ENCODE peak calls at places on chromosomes 6 and 20, in six cellular contexts. E, Q, D, K, F and C are unnamed samples.

GRCh38 chr6:48774276-48774675 is 663.3 kb upstream of the PTCHD4 start:
- DNase-seq in D (no peak), K (no peak), Q (no peak), F (no peak), E (no peak), C (no peak)

GRCh38 chr20:44138859-44139258 is 48.1 kb downstream of the JPH2 start:
- DNase-seq in Q (no peak), D (no peak), E (no peak), K (no peak), F (no peak), C (no peak)

GRCh38 chr20:48697845-48698491 is 129.8 kb downstream of the PREX1 start:
- DNase-seq in Q (peak; percentile 51), E (peak; percentile 17), D (peak; percentile 76), K (no peak), F (peak; percentile 72), C (peak; percentile 71)

GRCh38 chr6:35581633-35582032 is 68.9 kb upstream of the TULP1 start:
- DNase-seq in Q (no peak), K (no peak), D (no peak), E (no peak), F (no peak), C (no peak)

GRCh38 chr6:68677119-68677518 is 42.0 kb downstream of the ADGRB3 start:
- DNase-seq in K (no peak), F (no peak), Q (no peak), D (no peak), E (no peak), C (no peak)

GRCh38 chr6:7003041-7003440 is 104.7 kb upstream of the RREB1 start:
- DNase-seq in Q (no peak), K (no peak), D (no peak), E (no peak), F (peak; percentile 6), C (no peak)

GRCh38 chr6:13009465-13009864 is 292.9 kb downstream of the PHACTR1 start:
- DNase-seq in E (no peak), F (no peak), Q (no peak), K (no peak), D (no peak), C (no peak)

GRCh38 chr20:22333885-22334545 is 250.4 kb downstream of the FOXA2 start:
- DNase-seq in K (peak; percentile 38), E (no peak), D (peak; percentile 65), F (no peak), Q (peak; percentile 52), C (peak; percentile 42)

GRCh38 chr20:31943052-31943471 is 8.8 kb downstream of the PDRG1 start:
- DNase-seq in Q (no peak), K (no peak), D (no peak), E (no peak), F (no peak), C (peak; percentile 40)

GRCh38 chr6:49463612-49463967 is 420 bp downstream of the CENPQ start:
- DNase-seq in F (no peak), Q (no peak), K (no peak), E (no peak), D (no peak), C (no peak)

GRCh38 chr20:59629141-59630045 is 25.1 kb downstream of the PHACTR3 start:
- DNase-seq in Q (no peak), K (no peak), F (no peak), D (no peak), E (no peak), C (no peak)

GRCh38 chr20:56955673-56956072 is 310.8 kb downstream of the BMP7 start:
- DNase-seq in D (no peak), K (no peak), E (no peak), F (no peak), Q (no peak), C (no peak)

GRCh38 chr6:148559848-148560433 is 186.9 kb upstream of the UST start:
- DNase-seq in K (peak; percentile 26), D (peak; percentile 84), E (no peak), Q (peak; percentile 74), F (peak; percentile 94), C (peak; percentile 56)

GRCh38 chr6:156994215-156995076 is 217.3 kb downstream of the ARID1B start:
- DNase-seq in K (no peak), Q (no peak), D (no peak), E (no peak), F (no peak), C (peak; percentile 19)

GRCh38 chr6:149723771-149724417 is 6.0 kb upstream of the LATS1 start:
- DNase-seq in F (peak; percentile 51), K (peak; percentile 60), Q (peak; percentile 60), E (no peak), D (peak; percentile 53), C (peak; percentile 36)

GRCh38 chr20:60977896-60978295 is 274.2 kb upstream of the CDH4 start:
- DNase-seq in E (no peak), F (no peak), D (no peak), Q (no peak), K (no peak), C (no peak)

GRCh38 chr20:45971425-45971674 is 653 bp downstream of the ZNF335 start:
- DNase-seq in E (no peak), K (no peak), Q (no peak), F (no peak), D (no peak), C (peak; percentile 36)

GRCh38 chr6:9039258-9039657 is 603.9 kb upstream of the SLC35B3 start:
- DNase-seq in D (no peak), Q (no peak), E (no peak), K (no peak), F (no peak), C (no peak)

GRCh38 chr20:57294558-57294957 is 28.1 kb upstream of the BMP7 start:
- DNase-seq in K (no peak), D (no peak), F (no peak), E (no peak), Q (no peak), C (no peak)

GRCh38 chr20:855466-856360 is 22.2 kb downstream of the FAM110A start:
- DNase-seq in F (no peak), Q (no peak), K (no peak), E (no peak), D (no peak), C (no peak)

GRCh38 chr6:159578629-159579028 is 114.4 kb downstream of the SOD2 start:
- DNase-seq in Q (no peak), K (no peak), F (no peak), D (no peak), E (no peak), C (no peak)

GRCh38 chr20:31740208-31740607 is 1.1 kb downstream of the TPX2 start:
- DNase-seq in F (no peak), K (no peak), Q (no peak), E (no peak), D (peak; percentile 23), C (no peak)

GRCh38 chr6:42136508-42137191 is 5.8 kb downstream of the C6orf132 start:
- DNase-seq in F (no peak), K (peak; percentile 88), E (no peak), D (peak; percentile 84), Q (peak; percentile 40), C (no peak)

GRCh38 chr20:2815242-2815900 is 584 bp downstream of the C20orf141 start:
- DNase-seq in K (no peak), E (no peak), D (peak; percentile 11), Q (no peak), F (no peak), C (no peak)

GRCh38 chr6:18515767-18516166 is 128.6 kb downstream of the RNF144B start:
- DNase-seq in K (no peak), D (no peak), Q (no peak), F (no peak), E (no peak), C (no peak)

GRCh38 chr6:7673063-7673536 is 52.8 kb upstream of the BMP6 start:
- DNase-seq in D (peak; percentile 10), Q (peak; percentile 63), F (peak; percentile 59), E (no peak), K (peak; percentile 50), C (no peak)

GRCh38 chr20:38303908-38304379 is at the start of gene BPI:
- DNase-seq in Q (no peak), D (no peak), F (peak; percentile 88), K (no peak), E (no peak), C (no peak)

GRCh38 chr6:150615967-150616366 is 16.3 kb downstream of the PLEKHG1 start:
- DNase-seq in F (no peak), E (no peak), D (no peak), K (no peak), Q (no peak), C (no peak)

GRCh38 chr6:2135401-2135800 is 110.0 kb downstream of the GMDS start:
- DNase-seq in F (no peak), D (no peak), E (no peak), Q (no peak), K (no peak), C (no peak)

GRCh38 chr6:2141644-2142290 is 103.6 kb downstream of the GMDS start:
- DNase-seq in E (no peak), D (no peak), K (no peak), F (no peak), Q (no peak), C (no peak)

DNA sequence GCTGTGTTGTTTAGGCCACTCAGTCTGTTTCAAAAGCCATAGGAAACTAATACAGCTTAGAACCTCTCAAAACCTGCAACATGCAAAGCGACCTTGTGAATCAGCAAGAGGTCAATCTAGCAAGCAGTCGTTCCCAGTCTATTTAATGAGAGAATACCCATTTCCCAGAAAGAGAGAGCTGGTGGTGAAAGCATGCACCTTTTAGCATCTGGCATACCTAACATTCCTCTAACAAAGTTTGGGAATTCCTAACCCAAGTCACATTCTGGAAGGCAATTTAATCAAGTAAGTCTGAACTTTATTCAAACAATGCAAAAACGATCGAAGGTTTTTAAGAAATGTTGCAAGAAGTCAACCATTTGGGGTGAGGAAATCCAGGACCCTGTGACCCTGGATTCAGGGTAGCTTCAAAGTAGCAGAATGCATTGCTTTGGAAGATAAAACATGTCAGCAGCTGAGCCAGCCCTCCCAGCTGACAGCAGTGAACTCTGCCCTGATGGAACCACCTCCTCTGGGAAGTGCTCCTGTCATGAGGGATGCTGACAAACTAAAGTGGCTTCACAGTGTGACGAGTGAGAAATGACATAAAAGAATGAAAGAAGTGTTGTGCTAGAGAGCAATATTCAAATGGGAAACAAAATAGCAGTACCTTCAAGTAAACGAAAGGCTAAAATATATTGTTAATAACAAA is 104.8 kb downstream of the GMDS start:
- DNase-seq in D (no peak), K (no peak), Q (no peak), E (no peak), F (no peak), C (no peak)
- TF ChIP-seq POLR2AphosphoS5 in D (no peak), K (no peak), Q (no peak), E (no peak), F (no peak), C (no peak)

GRCh38 chr6:152318278-152318677 is 318.9 kb downstream of the SYNE1 start:
- DNase-seq in Q (no peak), D (no peak), K (no peak), E (no peak), F (no peak), C (no peak)
- H3K4me3 ChIP-seq in Q (no peak overlapping the region), D (no peak overlapping the region), K (no peak overlapping the region), E (no peak overlapping the region), F (no peak overlapping the region), C (no peak overlapping the region)

DNA sequence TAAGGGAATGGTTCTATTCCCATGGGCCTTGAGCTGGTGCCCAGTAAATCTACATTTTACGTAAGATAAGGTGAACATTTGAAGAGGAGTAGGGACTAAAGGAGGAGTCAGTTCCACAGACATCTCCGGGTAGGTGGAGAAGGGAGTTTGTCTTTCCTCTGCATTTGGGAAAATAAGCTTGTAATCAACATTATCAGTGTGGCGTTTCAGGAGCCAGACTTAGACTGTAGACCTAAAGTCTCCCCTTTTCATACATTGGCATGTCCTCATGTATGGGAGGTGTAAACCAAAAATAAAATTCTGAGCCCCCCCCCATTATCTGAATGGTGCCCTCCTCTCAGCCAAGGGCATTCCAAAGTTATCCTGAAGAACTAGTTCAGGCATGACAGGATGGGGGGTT is 40.2 kb downstream of the NINL start:
- DNase-seq in E (no peak), D (no peak), F (no peak), Q (no peak), K (no peak), C (no peak)
- H3K4me1 ChIP-seq in E (peaks cover 7% of the 10 kb centered on the region), D (peaks cover 37% of the 10 kb centered on the region), F (no peaks in the 10 kb centered on the region), Q (peaks cover 9% of the 10 kb centered on the region), K (peaks cover 36% of the 10 kb centered on the region), C (peaks cover 10% of the 10 kb centered on the region)

GRCh38 chr20:6665161-6665560 is 102.3 kb upstream of the BMP2 start:
- DNase-seq in F (no peak), D (no peak), Q (no peak), K (no peak), E (no peak), C (no peak)
- TF ChIP-seq POLR2AphosphoS5 in F (no peak), D (no peak), Q (no peak), K (no peak), E (no peak), C (no peak)